ENCODE peak calls at places on chromosomes 4 and X, in nine cellular contexts. N is RKO; O is Kasumi-1; Q is SHP77; D is stimulated activated CD4-positive, alpha-beta T cell treated with anti-CD3 and anti-CD28 coated beads, Interleukin-12 subunit alpha, Interleukin-12 subunit beta, amount 100 ng/mL, for 4 hours; T is occipital lobe; U is activated T-cell treated with anti-CD3 and anti-CD28 coated beads for 1 hour; Z is head of caudate nucleus; H is central memory CD4-positive, alpha-beta T cell. A is an unnamed sample.

GRCh38 chrX:49197543-49198087 is 2.4 kb downstream of the SYP start:
- DNase-seq in Q (no peak), H (no peak), U (no peak), T (no peak), Z (no peak), N (no peak), D (no peak), O (no peak), A (no peak)

GRCh38 chr4:145830699-145831098 is 107.9 kb downstream of the ZNF827 start:
- DNase-seq in Q (no peak), U (no peak), H (no peak), N (no peak), T (no peak), O (peak; percentile 92), Z (no peak), D (no peak), A (no peak)

GRCh38 chrX:103063918-103064434 is at the start of gene BEX1:
- DNase-seq in D (peak; percentile 0), Q (peak; percentile 71), U (no peak), Z (peak; percentile 90), N (no peak), H (peak; percentile 2), T (peak; percentile 71), O (no peak), A (peak; percentile 79)

GRCh38 chrX:131728295-131729145 is 184.6 kb downstream of the OR13H1 start:
- DNase-seq in Z (no peak), N (no peak), T (no peak), D (no peak), Q (no peak), O (no peak), H (peak; percentile 87), U (no peak), A (peak; percentile 64)

GRCh38 chr4:75142850-75143249 is 209.9 kb downstream of the PARM1 start:
- DNase-seq in Z (no peak), H (no peak), T (no peak), O (no peak), D (no peak), Q (no peak), N (no peak), U (no peak), A (no peak)

GRCh38 chrX:9430346-9430745 is 34.5 kb upstream of the TBL1X start:
- DNase-seq in Q (no peak), N (no peak), U (no peak), Z (no peak), D (no peak), H (no peak), T (no peak), O (no peak), A (no peak)

GRCh38 chr4:124037236-124037635 is 640.6 kb downstream of the SPRY1 start:
- DNase-seq in U (no peak), Z (no peak), Q (no peak), H (no peak), O (no peak), N (no peak), D (no peak), T (no peak), A (no peak)

GRCh38 chrX:17802756-17803155 is 58.3 kb downstream of the RAI2 start:
- DNase-seq in H (no peak), D (no peak), N (no peak), Q (no peak), O (no peak), T (no peak), Z (no peak), U (no peak), A (peak; percentile 50)

GRCh38 chrX:40091691-40092421 is 5.9 kb downstream of the BCOR start:
- DNase-seq in N (no peak), O (no peak), D (no peak), Z (no peak), T (no peak), H (no peak), U (no peak), Q (no peak), A (no peak)

GRCh38 chr4:77232653-77233052 is 75.6 kb downstream of the CCNG2 start:
- DNase-seq in D (no peak), Z (no peak), U (no peak), Q (no peak), N (peak; percentile 65), T (no peak), O (no peak), H (no peak), A (no peak)

GRCh38 chr4:36172650-36173049 is 71.7 kb downstream of the ARAP2 start:
- DNase-seq in O (no peak), N (no peak), H (no peak), D (no peak), Z (peak; percentile 37), U (no peak), T (peak; percentile 17), Q (no peak), A (no peak)

GRCh38 chrX:140507223-140507981 is 2.5 kb upstream of the SOX3 start:
- DNase-seq in T (no peak), Q (no peak), O (no peak), D (no peak), U (no peak), Z (no peak), N (no peak), H (no peak), A (no peak)

GRCh38 chr4:113776016-113776415 is 14.5 kb upstream of the CAMK2D start:
- DNase-seq in H (no peak), T (no peak), U (no peak), N (no peak), Q (no peak), D (no peak), Z (no peak), O (no peak), A (no peak)

GRCh38 chr4:6331468-6331867 is 61.8 kb downstream of the WFS1 start:
- DNase-seq in D (no peak), H (no peak), Q (no peak), T (no peak), O (no peak), Z (no peak), U (no peak), N (no peak), A (no peak)

GRCh38 chrX:20285513-20285912 is 18.8 kb upstream of the RPS6KA3 start:
- DNase-seq in N (no peak), O (no peak), T (no peak), Z (no peak), H (no peak), Q (no peak), D (no peak), U (no peak), A (no peak)

GRCh38 chrX:135435933-135436332 is 14.2 kb downstream of the SMIM10L2A start:
- DNase-seq in O (no peak), H (no peak), T (no peak), Z (no peak), N (no peak), U (no peak), D (no peak), Q (no peak), A (no peak)

GRCh38 chr4:169492436-169493163 is 119.8 kb downstream of the NEK1 start:
- DNase-seq in Z (no peak), U (no peak), T (no peak), O (peak; percentile 75), H (peak; percentile 17), Q (peak; percentile 39), D (no peak), N (peak; percentile 54), A (no peak)

GRCh38 chr4:153224474-153224873 is 20.2 kb downstream of the TRIM2 start:
- DNase-seq in D (no peak), T (no peak), N (no peak), O (no peak), Q (no peak), U (no peak), Z (no peak), H (no peak), A (no peak)

GRCh38 chr4:84718699-84719098 is 135.8 kb downstream of the CDS1 start:
- DNase-seq in Q (no peak), Z (no peak), U (no peak), O (no peak), T (no peak), H (no peak), N (no peak), D (no peak), A (no peak)

GRCh38 chr4:2937146-2937857 is 25.9 kb downstream of the NOP14 start:
- DNase-seq in Q (no peak), O (no peak), H (no peak), N (no peak), T (no peak), U (no peak), Z (no peak), D (no peak), A (no peak)

GRCh38 chrX:11474576-11474975 is 181.4 kb downstream of the AMELX start:
- DNase-seq in Q (no peak), Z (no peak), O (no peak), D (no peak), U (no peak), T (no peak), H (no peak), N (no peak), A (no peak)

GRCh38 chr4:54011201-54011600 is 53.2 kb downstream of the CHIC2 start:
- DNase-seq in H (no peak), Z (no peak), N (no peak), T (no peak), D (no peak), O (no peak), U (no peak), Q (no peak), A (no peak)